ENCODE peak calls at places on chromosome 15, in seven cellular contexts. D, A, W, L, J, G and T are unnamed samples.

GRCh38 chr15:89496155-89497098 is at the start of gene RHCG:
- DNase-seq in D (no peak), A (peak; percentile 33), W (no peak), L (no peak), J (peak; percentile 78), G (no peak), T (no peak)

GRCh38 chr15:58546635-58547627 is 115.1 kb downstream of the LIPC start:
- DNase-seq in D (peak; percentile 53), A (no peak), W (peak; percentile 41), L (no peak), J (peak; percentile 53), G (peak; percentile 79), T (no peak)

GRCh38 chr15:40436892-40437753 is 3.6 kb upstream of the BAHD1 start:
- DNase-seq in D (no peak), A (no peak), W (no peak), L (no peak), J (no peak), G (no peak), T (no peak)

GRCh38 chr15:48415036-48415886 is 84.0 kb downstream of the DUT start:
- DNase-seq in D (no peak), A (no peak), W (no peak), L (no peak), J (no peak), G (no peak), T (no peak)

GRCh38 chr15:83499476-83499875 is 52.3 kb downstream of the SH3GL3 start:
- DNase-seq in D (no peak), A (no peak), W (no peak), L (no peak), J (no peak), G (no peak), T (no peak)

GRCh38 chr15:29403778-29404177 is 134.2 kb upstream of the NSMCE3 start:
- DNase-seq in D (no peak), A (no peak), W (no peak), L (no peak), J (peak; percentile 71), G (no peak), T (no peak)

GRCh38 chr15:73781038-73781925 is 28.1 kb upstream of the INSYN1 start:
- DNase-seq in D (no peak), A (no peak), W (no peak), L (no peak), J (no peak), G (no peak), T (peak; percentile 6)

GRCh38 chr15:69623521-69624513 is 171.2 kb downstream of the RPLP1 start:
- DNase-seq in D (no peak), A (no peak), W (no peak), L (no peak), J (no peak), G (no peak), T (no peak)

GRCh38 chr15:67188551-67189218 is 65.8 kb downstream of the AAGAB start:
- DNase-seq in D (no peak), A (no peak), W (peak; percentile 98), L (no peak), J (no peak), G (no peak), T (no peak)

GRCh38 chr15:63369296-63369695 is 12.3 kb downstream of the CA12 start:
- DNase-seq in D (no peak), A (no peak), W (no peak), L (no peak), J (no peak), G (no peak), T (no peak)

GRCh38 chr15:80773122-80773551 is 6.0 kb upstream of the CEMIP start:
- DNase-seq in D (no peak), A (no peak), W (no peak), L (no peak), J (no peak), G (no peak), T (no peak)

GRCh38 chr15:48001393-48002059 is 119.3 kb upstream of the SLC24A5 start:
- DNase-seq in D (no peak), A (peak; percentile 33), W (no peak), L (no peak), J (no peak), G (no peak), T (no peak)